ENCODE peak calls at places on chromosomes 12 and 14, in four cellular contexts. One of them, this sample, is unnamed.

GRCh38 chr12:112813836-112814235 is 22.3 kb downstream of the RPH3A start:
- DNase-seq in brain microvascular endothelial cell: no peak
- DNase-seq in HS-5: no peak
- DNase-seq in lower leg skin: no peak
- DNase-seq in this sample: no peak

GRCh38 chr14:102695172-102695569 is 82.1 kb upstream of the TRAF3 start:
- DNase-seq in brain microvascular endothelial cell: no peak
- DNase-seq in HS-5: no peak
- DNase-seq in lower leg skin: no peak
- DNase-seq in this sample: no peak

GRCh38 chr12:19483727-19484126 is 44.4 kb downstream of the AEBP2 start:
- DNase-seq in brain microvascular endothelial cell: no peak
- DNase-seq in HS-5: no peak
- DNase-seq in lower leg skin: no peak
- DNase-seq in this sample: no peak

GRCh38 chr12:64029013-64029857 is 184.7 kb downstream of the SRGAP1 start:
- DNase-seq in brain microvascular endothelial cell: peak; percentile 24
- DNase-seq in HS-5: no peak
- DNase-seq in lower leg skin: no peak
- DNase-seq in this sample: no peak

GRCh38 chr12:7497661-7498060 is 5.9 kb downstream of the CD163 start:
- DNase-seq in brain microvascular endothelial cell: no peak
- DNase-seq in HS-5: no peak
- DNase-seq in lower leg skin: no peak
- DNase-seq in this sample: no peak

GRCh38 chr12:2609020-2609419 is 185.8 kb upstream of the FKBP4 start:
- DNase-seq in brain microvascular endothelial cell: no peak
- DNase-seq in HS-5: no peak
- DNase-seq in lower leg skin: no peak
- DNase-seq in this sample: no peak

GRCh38 chr14:83958359-83958758 is 1571.6 kb upstream of the FLRT2 start:
- DNase-seq in brain microvascular endothelial cell: no peak
- DNase-seq in HS-5: no peak
- DNase-seq in lower leg skin: no peak
- DNase-seq in this sample: no peak

GRCh38 chr12:15688202-15688736 is 100.9 kb downstream of the EPS8 start:
- DNase-seq in brain microvascular endothelial cell: peak; percentile 68
- DNase-seq in HS-5: no peak
- DNase-seq in lower leg skin: peak; percentile 71
- DNase-seq in this sample: no peak

GRCh38 chr14:101963052-101963451 is 1.3 kb upstream of the DYNC1H1 start:
- DNase-seq in brain microvascular endothelial cell: no peak
- DNase-seq in HS-5: no peak
- DNase-seq in lower leg skin: no peak
- DNase-seq in this sample: no peak

GRCh38 chr12:23704992-23705943 is 244.2 kb downstream of the SOX5 start:
- DNase-seq in brain microvascular endothelial cell: no peak
- DNase-seq in HS-5: no peak
- DNase-seq in lower leg skin: no peak
- DNase-seq in this sample: no peak

GRCh38 chr12:65313704-65314317 is 35.3 kb downstream of the MSRB3 start:
- DNase-seq in brain microvascular endothelial cell: no peak
- DNase-seq in HS-5: no peak
- DNase-seq in lower leg skin: no peak
- DNase-seq in this sample: peak; percentile 3

GRCh38 chr12:73307260-73307659 is 1035.1 kb downstream of the TRHDE start:
- DNase-seq in brain microvascular endothelial cell: no peak
- DNase-seq in HS-5: no peak
- DNase-seq in lower leg skin: no peak
- DNase-seq in this sample: no peak

GRCh38 chr12:117120787-117121186 is 21.6 kb upstream of the TESC start:
- DNase-seq in brain microvascular endothelial cell: no peak
- DNase-seq in HS-5: no peak
- DNase-seq in lower leg skin: no peak
- DNase-seq in this sample: no peak

GRCh38 chr12:103912069-103912468 is 18.1 kb upstream of the HSP90B1 start:
- DNase-seq in brain microvascular endothelial cell: no peak
- DNase-seq in HS-5: no peak
- DNase-seq in lower leg skin: no peak
- DNase-seq in this sample: no peak

GRCh38 chr12:110501378-110501721 is 561 bp downstream of the VPS29 start:
- DNase-seq in brain microvascular endothelial cell: peak; percentile 24
- DNase-seq in HS-5: peak; percentile 48
- DNase-seq in lower leg skin: peak; percentile 49
- DNase-seq in this sample: peak; percentile 15

GRCh38 chr12:48973531-48973930 is 2.0 kb upstream of the WNT10B start:
- DNase-seq in brain microvascular endothelial cell: no peak
- DNase-seq in HS-5: no peak
- DNase-seq in lower leg skin: no peak
- DNase-seq in this sample: no peak

GRCh38 chr14:52443506-52443905 is 108.8 kb downstream of the TXNDC16 start:
- DNase-seq in brain microvascular endothelial cell: no peak
- DNase-seq in HS-5: no peak
- DNase-seq in lower leg skin: no peak
- DNase-seq in this sample: no peak

GRCh38 chr12:11855993-11856374 is 206.5 kb downstream of the ETV6 start:
- DNase-seq in brain microvascular endothelial cell: no peak
- DNase-seq in HS-5: no peak
- DNase-seq in lower leg skin: no peak
- DNase-seq in this sample: no peak

GRCh38 chr14:89445252-89445973 is 28.4 kb upstream of the FOXN3 start:
- DNase-seq in brain microvascular endothelial cell: no peak
- DNase-seq in HS-5: no peak
- DNase-seq in lower leg skin: no peak
- DNase-seq in this sample: no peak

GRCh38 chr12:127619869-127620769 is 646.9 kb upstream of the TMEM132C start:
- DNase-seq in brain microvascular endothelial cell: no peak
- DNase-seq in HS-5: no peak
- DNase-seq in lower leg skin: no peak
- DNase-seq in this sample: no peak

GRCh38 chr12:20314325-20314724 is 54.0 kb upstream of the PDE3A start:
- DNase-seq in brain microvascular endothelial cell: peak; percentile 47
- DNase-seq in HS-5: peak; percentile 58
- DNase-seq in lower leg skin: no peak
- DNase-seq in this sample: no peak

GRCh38 chr12:1917172-1918070 is 1.0 kb downstream of the CACNA2D4 start:
- DNase-seq in brain microvascular endothelial cell: no peak
- DNase-seq in HS-5: no peak
- DNase-seq in lower leg skin: no peak
- DNase-seq in this sample: no peak

GRCh38 chr12:57434517-57435223 is at the start of gene INHBC:
- DNase-seq in brain microvascular endothelial cell: no peak
- DNase-seq in HS-5: no peak
- DNase-seq in lower leg skin: no peak
- DNase-seq in this sample: no peak

GRCh38 chr12:104662908-104663307 is 206.2 kb downstream of the CHST11 start:
- DNase-seq in brain microvascular endothelial cell: no peak
- DNase-seq in HS-5: no peak
- DNase-seq in lower leg skin: no peak
- DNase-seq in this sample: no peak

GRCh38 chr14:105847400-105847799 is 321.0 kb downstream of the TMEM121 start:
- DNase-seq in brain microvascular endothelial cell: no peak
- DNase-seq in HS-5: no peak
- DNase-seq in lower leg skin: no peak
- DNase-seq in this sample: no peak

GRCh38 chr12:23810327-23810902 is 139.1 kb downstream of the SOX5 start:
- DNase-seq in brain microvascular endothelial cell: no peak
- DNase-seq in HS-5: no peak
- DNase-seq in lower leg skin: no peak
- DNase-seq in this sample: no peak

GRCh38 chr14:88616697-88617096 is 53.9 kb downstream of the ZC3H14 start:
- DNase-seq in brain microvascular endothelial cell: no peak
- DNase-seq in HS-5: no peak
- DNase-seq in lower leg skin: no peak
- DNase-seq in this sample: no peak

GRCh38 chr12:29709641-29710040 is 74.1 kb downstream of the TMTC1 start:
- DNase-seq in brain microvascular endothelial cell: no peak
- DNase-seq in HS-5: no peak
- DNase-seq in lower leg skin: no peak
- DNase-seq in this sample: no peak

GRCh38 chr12:132608231-132609171 is 1.9 kb downstream of the LRCOL1 start:
- DNase-seq in brain microvascular endothelial cell: no peak
- DNase-seq in HS-5: no peak
- DNase-seq in lower leg skin: no peak
- DNase-seq in this sample: no peak

GRCh38 chr12:55697686-55698085 is 10.0 kb downstream of the ITGA7 start:
- DNase-seq in brain microvascular endothelial cell: no peak
- DNase-seq in HS-5: no peak
- DNase-seq in lower leg skin: no peak
- DNase-seq in this sample: no peak